ENCODE peak calls at places on chromosomes 3 and 15, in seven cellular contexts. K is activated T-cell treated with anti-CD3 and anti-CD28 coated beads, Interleukin-2, amount 50 U/mL, for 4 hours; G is cardiac fibroblast; O is hepatic stellate cell; C is head of caudate nucleus; A is neuronal stem cell; U is kidney epithelial cell. X is an unnamed sample.
A peak's percentile ranks its signal among the peaks of the same experiment; 100 is the strongest.

GRCh38 chr3:8793242-8793641 is 23.8 kb upstream of the OXTR start:
- DNase-seq in K (no peak), G (no peak), O (peak; percentile 54), C (no peak), A (no peak), U (peak; percentile 73), X (no peak)

GRCh38 chr3:116413319-116413718 is 32.0 kb downstream of the LSAMP start:
- DNase-seq in K (no peak), G (no peak), O (no peak), C (no peak), A (no peak), U (no peak), X (no peak)

GRCh38 chr3:104604326-104605010 is 762.2 kb upstream of the ALCAM start:
- DNase-seq in K (no peak), G (peak; percentile 55), O (peak; percentile 17), C (no peak), A (no peak), U (no peak), X (no peak)

GRCh38 chr3:194189243-194189791 is 53.4 kb downstream of the HES1 start:
- DNase-seq in K (no peak), G (peak; percentile 62), O (no peak), C (no peak), A (no peak), U (no peak), X (no peak)

GRCh38 chr15:52236015-52236414 is 44.8 kb upstream of the GNB5 start:
- DNase-seq in K (no peak), G (no peak), O (no peak), C (no peak), A (no peak), U (no peak), X (no peak)

GRCh38 chr3:46369675-46370132 is 1.0 kb upstream of the CCR5 start:
- DNase-seq in K (no peak), G (no peak), O (no peak), C (no peak), A (no peak), U (no peak), X (no peak)

GRCh38 chr3:58899159-58899952 is 150.5 kb downstream of the CFAP20DC start:
- DNase-seq in K (peak; percentile 5), G (peak; percentile 19), O (no peak), C (no peak), A (no peak), U (no peak), X (no peak)

GRCh38 chr3:184635774-184636173 is 74.2 kb downstream of the EPHB3 start:
- DNase-seq in K (no peak), G (no peak), O (no peak), C (no peak), A (no peak), U (no peak), X (no peak)

GRCh38 chr3:138180375-138181029 is 5.8 kb upstream of the DBR1 start:
- DNase-seq in K (peak; percentile 7), G (peak; percentile 62), O (peak; percentile 27), C (peak; percentile 52), A (no peak), U (no peak), X (peak; percentile 8)

GRCh38 chr3:135192929-135193328 is 397.9 kb downstream of the EPHB1 start:
- DNase-seq in K (no peak), G (no peak), O (no peak), C (no peak), A (no peak), U (no peak), X (no peak)